ENCODE peak calls at places on chromosomes 7 and 10, in nine cellular contexts. One of them, this sample, is unnamed.

GRCh38 chr7:33761440-33762080 is 143.8 kb upstream of the BMPER start:
- DNase-seq in GM12878: no peak
- DNase-seq in astrocyte of the spinal cord: no peak
- DNase-seq in tibial artery: no peak
- DNase-seq in right lobe of liver: no peak
- DNase-seq in spleen: no peak
- DNase-seq in Peyer's patch: no peak
- DNase-seq in cardiac fibroblast: no peak
- DNase-seq in IMR-90: no peak
- DNase-seq in this sample: peak

GRCh38 chr7:123916240-123916724 is 8.8 kb upstream of the SPAM1 start:
- DNase-seq in astrocyte of the spinal cord: peak
- DNase-seq in IMR-90: peak
- DNase-seq in GM12878: no peak
- DNase-seq in tibial artery: no peak
- DNase-seq in spleen: no peak
- DNase-seq in right lobe of liver: no peak
- DNase-seq in Peyer's patch: no peak
- DNase-seq in cardiac fibroblast: peak
- DNase-seq in this sample: peak

GRCh38 chr10:59563506-59563905 is 146.1 kb downstream of the SLC16A9 start:
- DNase-seq in spleen: no peak
- DNase-seq in right lobe of liver: no peak
- DNase-seq in GM12878: no peak
- DNase-seq in IMR-90: no peak
- DNase-seq in tibial artery: no peak
- DNase-seq in astrocyte of the spinal cord: no peak
- DNase-seq in cardiac fibroblast: no peak
- DNase-seq in Peyer's patch: no peak
- DNase-seq in this sample: peak

GRCh38 chr7:126700807-126701604 is 551.7 kb downstream of the GRM8 start:
- DNase-seq in IMR-90: peak
- DNase-seq in astrocyte of the spinal cord: peak
- DNase-seq in tibial artery: no peak
- DNase-seq in Peyer's patch: peak
- DNase-seq in right lobe of liver: no peak
- DNase-seq in spleen: peak
- DNase-seq in cardiac fibroblast: peak
- DNase-seq in GM12878: peak
- DNase-seq in this sample: peak

GRCh38 chr7:29359480-29360093 is 165.0 kb downstream of the CHN2 start:
- DNase-seq in GM12878: no peak
- DNase-seq in IMR-90: no peak
- DNase-seq in astrocyte of the spinal cord: no peak
- DNase-seq in spleen: no peak
- DNase-seq in cardiac fibroblast: no peak
- DNase-seq in Peyer's patch: no peak
- DNase-seq in tibial artery: no peak
- DNase-seq in right lobe of liver: no peak
- DNase-seq in this sample: no peak

GRCh38 chr7:98911936-98912335 is 33.6 kb downstream of the TRRAP start:
- DNase-seq in GM12878: no peak
- DNase-seq in tibial artery: no peak
- DNase-seq in right lobe of liver: no peak
- DNase-seq in IMR-90: no peak
- DNase-seq in cardiac fibroblast: no peak
- DNase-seq in Peyer's patch: no peak
- DNase-seq in spleen: peak
- DNase-seq in astrocyte of the spinal cord: no peak
- DNase-seq in this sample: no peak

GRCh38 chr10:58698777-58699356 is 186.2 kb downstream of the BICC1 start:
- DNase-seq in IMR-90: no peak
- DNase-seq in Peyer's patch: no peak
- DNase-seq in astrocyte of the spinal cord: no peak
- DNase-seq in right lobe of liver: no peak
- DNase-seq in GM12878: no peak
- DNase-seq in tibial artery: no peak
- DNase-seq in cardiac fibroblast: peak
- DNase-seq in spleen: no peak
- DNase-seq in this sample: peak

GRCh38 chr10:71939861-71940474 is 24.2 kb upstream of the CHST3 start:
- DNase-seq in Peyer's patch: no peak
- DNase-seq in right lobe of liver: no peak
- DNase-seq in GM12878: peak
- DNase-seq in IMR-90: no peak
- DNase-seq in astrocyte of the spinal cord: no peak
- DNase-seq in tibial artery: no peak
- DNase-seq in cardiac fibroblast: no peak
- DNase-seq in spleen: no peak
- DNase-seq in this sample: no peak

GRCh38 chr10:53209941-53210611 is 437.5 kb upstream of the MBL2 start:
- DNase-seq in GM12878: no peak
- DNase-seq in IMR-90: peak
- DNase-seq in astrocyte of the spinal cord: peak
- DNase-seq in spleen: no peak
- DNase-seq in Peyer's patch: no peak
- DNase-seq in right lobe of liver: no peak
- DNase-seq in tibial artery: no peak
- DNase-seq in cardiac fibroblast: peak
- DNase-seq in this sample: peak

GRCh38 chr7:40493609-40494041 is 358.8 kb downstream of the SUGCT start:
- DNase-seq in IMR-90: no peak
- DNase-seq in GM12878: no peak
- DNase-seq in Peyer's patch: no peak
- DNase-seq in tibial artery: no peak
- DNase-seq in right lobe of liver: no peak
- DNase-seq in cardiac fibroblast: peak
- DNase-seq in spleen: no peak
- DNase-seq in astrocyte of the spinal cord: peak
- DNase-seq in this sample: peak

GRCh38 chr10:44383749-44384600 is 922 bp downstream of the CXCL12 start:
- DNase-seq in right lobe of liver: no peak
- DNase-seq in GM12878: no peak
- DNase-seq in Peyer's patch: no peak
- DNase-seq in spleen: peak
- DNase-seq in cardiac fibroblast: peak
- DNase-seq in astrocyte of the spinal cord: peak
- DNase-seq in tibial artery: peak
- DNase-seq in IMR-90: peak
- DNase-seq in this sample: peak

GRCh38 chr7:34523233-34523918 is 134.6 kb upstream of the NPSR1 start:
- DNase-seq in astrocyte of the spinal cord: peak
- DNase-seq in Peyer's patch: no peak
- DNase-seq in IMR-90: no peak
- DNase-seq in tibial artery: no peak
- DNase-seq in right lobe of liver: no peak
- DNase-seq in cardiac fibroblast: no peak
- DNase-seq in spleen: no peak
- DNase-seq in GM12878: no peak
- DNase-seq in this sample: peak

GRCh38 chr10:119293368-119293767 is 86.0 kb downstream of the GRK5 start:
- DNase-seq in Peyer's patch: no peak
- DNase-seq in GM12878: no peak
- DNase-seq in IMR-90: no peak
- DNase-seq in tibial artery: no peak
- DNase-seq in right lobe of liver: no peak
- DNase-seq in astrocyte of the spinal cord: no peak
- DNase-seq in spleen: no peak
- DNase-seq in cardiac fibroblast: no peak
- DNase-seq in this sample: no peak

GRCh38 chr10:63819753-63820347 is 298.6 kb downstream of the REEP3 start:
- DNase-seq in Peyer's patch: peak
- DNase-seq in IMR-90: peak
- DNase-seq in astrocyte of the spinal cord: peak
- DNase-seq in spleen: no peak
- DNase-seq in tibial artery: peak
- DNase-seq in GM12878: no peak
- DNase-seq in right lobe of liver: peak
- DNase-seq in cardiac fibroblast: peak
- DNase-seq in this sample: peak

GRCh38 chr10:60572511-60573194 is 183.0 kb upstream of the ANK3 start:
- DNase-seq in tibial artery: no peak
- DNase-seq in Peyer's patch: no peak
- DNase-seq in right lobe of liver: peak
- DNase-seq in astrocyte of the spinal cord: peak
- DNase-seq in cardiac fibroblast: peak
- DNase-seq in spleen: no peak
- DNase-seq in GM12878: no peak
- DNase-seq in IMR-90: peak
- DNase-seq in this sample: peak

GRCh38 chr7:125253454-125254182 is 324.0 kb upstream of the POT1 start:
- DNase-seq in spleen: no peak
- DNase-seq in Peyer's patch: no peak
- DNase-seq in right lobe of liver: no peak
- DNase-seq in GM12878: no peak
- DNase-seq in cardiac fibroblast: no peak
- DNase-seq in IMR-90: no peak
- DNase-seq in astrocyte of the spinal cord: no peak
- DNase-seq in tibial artery: no peak
- DNase-seq in this sample: no peak

DNA sequence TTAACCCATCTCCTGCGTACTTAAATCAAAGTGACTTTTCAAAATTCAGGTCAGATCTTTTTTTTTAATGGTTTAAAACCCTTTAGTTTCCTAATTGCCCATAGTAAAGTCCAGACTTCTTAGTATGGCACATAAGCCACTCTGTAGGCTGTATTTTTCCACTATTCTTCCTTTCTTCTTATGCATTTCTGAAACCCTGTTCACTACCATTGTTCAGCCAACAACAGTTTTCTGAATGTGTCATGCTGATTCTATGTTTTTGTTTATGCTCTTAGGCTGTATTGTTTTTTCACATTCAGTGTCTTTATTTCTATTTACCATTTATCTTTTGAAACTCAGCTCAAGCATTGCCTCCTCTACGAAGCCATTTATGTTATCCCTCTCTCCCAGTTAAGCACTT is 26.7 kb downstream of the CCSER2 start:
- DNase-seq in cardiac fibroblast: no peak
- DNase-seq in astrocyte of the spinal cord: no peak
- DNase-seq in right lobe of liver: no peak
- DNase-seq in tibial artery: no peak
- DNase-seq in spleen: no peak
- DNase-seq in IMR-90: no peak
- DNase-seq in GM12878: no peak
- DNase-seq in Peyer's patch: no peak
- DNase-seq in this sample: no peak
- H3K4me3 ChIP-seq in cardiac fibroblast: no peak
- H3K4me3 ChIP-seq in astrocyte of the spinal cord: no peak
- H3K4me3 ChIP-seq in right lobe of liver: no peak
- H3K4me3 ChIP-seq in tibial artery: no peak
- H3K4me3 ChIP-seq in spleen: no peak
- H3K4me3 ChIP-seq in IMR-90: no peak
- H3K4me3 ChIP-seq in GM12878: no peak
- H3K4me3 ChIP-seq in Peyer's patch: no peak
- H3K4me3 ChIP-seq in this sample: no peak

GRCh38 chr10:82796510-82796909 is 921.5 kb downstream of the NRG3 start:
- DNase-seq in IMR-90: no peak
- DNase-seq in astrocyte of the spinal cord: peak
- DNase-seq in Peyer's patch: no peak
- DNase-seq in spleen: no peak
- DNase-seq in GM12878: no peak
- DNase-seq in tibial artery: no peak
- DNase-seq in cardiac fibroblast: peak
- DNase-seq in right lobe of liver: no peak
- DNase-seq in this sample: peak
- TF ChIP-seq CTCF in IMR-90: peak
- TF ChIP-seq CTCF in astrocyte of the spinal cord: peak
- TF ChIP-seq CTCF in Peyer's patch: no peak
- TF ChIP-seq CTCF in spleen: no peak
- TF ChIP-seq CTCF in GM12878: peak
- TF ChIP-seq CTCF in tibial artery: peak
- TF ChIP-seq CTCF in cardiac fibroblast: peak
- TF ChIP-seq CTCF in right lobe of liver: peak
- TF ChIP-seq CTCF in this sample: peak

DNA sequence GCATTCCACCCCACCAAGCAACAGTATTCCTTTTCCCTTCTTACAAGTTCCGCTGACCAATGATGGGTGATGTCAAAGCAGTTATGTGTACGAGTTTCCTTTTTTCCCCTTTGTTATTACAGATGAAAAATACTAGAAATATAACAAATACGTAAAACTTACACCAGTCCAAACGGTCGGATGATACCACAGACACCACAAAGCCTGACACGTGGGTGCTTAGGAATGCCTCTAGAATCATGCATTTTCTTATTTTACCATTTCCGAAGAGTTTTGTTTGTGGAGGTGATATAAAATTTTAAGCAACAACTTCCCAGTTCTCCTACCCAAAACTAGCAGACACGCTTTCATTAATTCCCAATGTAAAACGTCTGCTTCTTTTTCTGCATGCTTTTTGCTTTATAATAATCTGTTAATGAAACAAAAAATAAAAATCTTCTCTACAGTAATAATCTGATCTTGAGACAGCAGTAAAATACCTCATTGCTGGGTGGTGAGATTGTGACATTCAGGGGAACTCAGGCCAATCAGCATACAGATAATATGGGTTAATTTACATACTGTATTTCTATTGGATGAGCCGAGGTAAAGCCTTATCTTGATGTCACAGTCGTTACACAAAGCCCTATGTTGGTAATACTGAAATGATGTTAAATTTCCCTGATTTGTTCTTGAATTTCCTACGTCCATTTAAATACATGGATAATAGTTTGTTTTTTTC is 811 bp upstream of the GPR85 start:
- DNase-seq in Peyer's patch: no peak
- DNase-seq in IMR-90: peak
- DNase-seq in spleen: no peak
- DNase-seq in GM12878: no peak
- DNase-seq in cardiac fibroblast: peak
- DNase-seq in tibial artery: no peak
- DNase-seq in astrocyte of the spinal cord: peak
- DNase-seq in right lobe of liver: no peak
- DNase-seq in this sample: peak
- H3K4me3 ChIP-seq in Peyer's patch: no peak
- H3K4me3 ChIP-seq in IMR-90: peak
- H3K4me3 ChIP-seq in spleen: no peak
- H3K4me3 ChIP-seq in GM12878: no peak
- H3K4me3 ChIP-seq in cardiac fibroblast: no peak
- H3K4me3 ChIP-seq in tibial artery: peak
- H3K4me3 ChIP-seq in astrocyte of the spinal cord: peak
- H3K4me3 ChIP-seq in right lobe of liver: no peak
- H3K4me3 ChIP-seq in this sample: peak

DNA sequence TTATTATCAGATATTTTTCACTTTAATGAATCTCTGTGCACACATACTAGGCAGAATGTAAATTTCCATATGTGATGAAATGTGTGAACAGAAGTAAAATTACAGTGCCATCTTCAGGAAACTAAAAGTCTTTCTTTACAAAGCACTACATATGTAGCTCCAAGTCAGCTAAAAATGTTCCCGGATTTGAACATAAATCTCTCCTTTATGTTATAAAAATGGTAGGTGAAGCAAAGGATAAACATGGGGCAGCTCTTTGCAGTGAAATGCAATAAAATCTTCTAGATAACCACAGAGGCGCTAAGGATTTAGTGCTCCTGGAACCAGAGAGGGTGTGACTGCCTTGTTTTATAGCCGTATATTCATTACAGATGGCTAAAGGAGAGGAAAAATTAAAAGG is 104.9 kb upstream of the C7orf33 start:
- DNase-seq in spleen: no peak
- DNase-seq in astrocyte of the spinal cord: peak
- DNase-seq in tibial artery: no peak
- DNase-seq in GM12878: no peak
- DNase-seq in IMR-90: no peak
- DNase-seq in Peyer's patch: no peak
- DNase-seq in cardiac fibroblast: no peak
- DNase-seq in right lobe of liver: no peak
- DNase-seq in this sample: peak
- TF ChIP-seq CTCF in spleen: no peak
- TF ChIP-seq CTCF in astrocyte of the spinal cord: no peak
- TF ChIP-seq CTCF in tibial artery: no peak
- TF ChIP-seq CTCF in GM12878: peak
- TF ChIP-seq CTCF in IMR-90: no peak
- TF ChIP-seq CTCF in Peyer's patch: peak
- TF ChIP-seq CTCF in cardiac fibroblast: no peak
- TF ChIP-seq CTCF in right lobe of liver: peak
- TF ChIP-seq CTCF in this sample: peak

This sample was measured in fibroblast of mammary gland.